ENCODE peak calls at places on chromosomes 7 and 10, in nine cellular contexts. O is retinal pigment epithelial cell; W is ecto neural progenitor cell; A is GM06990; M is anterior cingulate cortex; G is fibroblast of lung; R is CD8-positive, alpha-beta T cell; L is stomach; X is non-pigmented ciliary epithelial cell. J is an unnamed sample.

GRCh38 chr10:92542458-92542857 is 31.4 kb downstream of the IDE start:
- DNase-seq in O (no peak), W (no peak), A (no peak), M (no peak), G (no peak), R (no peak), L (no peak), X (no peak), J (no peak)

GRCh38 chr10:48749254-48749787 is 64.6 kb downstream of the WDFY4 start:
- DNase-seq in O (no peak), W (peak), A (no peak), M (no peak), G (no peak), R (no peak), L (no peak), X (no peak), J (no peak)

GRCh38 chr7:159030490-159031134 is 114.1 kb downstream of the VIPR2 start:
- DNase-seq in O (no peak), W (peak), A (no peak), M (no peak), G (peak), R (peak), L (peak), X (no peak), J (peak)

GRCh38 chr7:1941464-1942025 is 271.5 kb downstream of the ELFN1 start:
- DNase-seq in O (no peak), W (no peak), A (no peak), M (no peak), G (no peak), R (no peak), L (no peak), X (no peak), J (no peak)

GRCh38 chr7:140024585-140024984 is 38.2 kb downstream of the PARP12 start:
- DNase-seq in O (no peak), W (no peak), A (no peak), M (no peak), G (no peak), R (no peak), L (no peak), X (no peak), J (no peak)

GRCh38 chr10:90982406-90983008 is 61.6 kb upstream of the ANKRD1 start:
- DNase-seq in O (no peak), W (no peak), A (no peak), M (no peak), G (no peak), R (no peak), L (no peak), X (no peak), J (no peak)

GRCh38 chr10:89563861-89564478 is 28.6 kb upstream of the SLC16A12 start:
- DNase-seq in O (no peak), W (no peak), A (no peak), M (no peak), G (peak), R (peak), L (no peak), X (no peak), J (no peak)

GRCh38 chr10:103454026-103454425 is 1.9 kb upstream of the CALHM2 start:
- DNase-seq in O (no peak), W (no peak), A (no peak), M (no peak), G (no peak), R (no peak), L (no peak), X (no peak), J (no peak)

GRCh38 chr7:113197274-113197673 is 78.9 kb upstream of the SMIM30 start:
- DNase-seq in O (peak), W (no peak), A (no peak), M (no peak), G (peak), R (no peak), L (no peak), X (peak), J (no peak)

GRCh38 chr7:148084138-148084537 is 506.4 kb upstream of the C7orf33 start:
- DNase-seq in O (peak), W (peak), A (no peak), M (peak), G (peak), R (no peak), L (peak), X (peak), J (no peak)

GRCh38 chr7:142581341-142581740 is 167.9 kb upstream of the PRSS1 start:
- DNase-seq in O (no peak), W (no peak), A (peak), M (no peak), G (no peak), R (peak), L (no peak), X (no peak), J (no peak)

J was measured in CMK.